ENCODE peak calls at places on chromosomes 7 and 10, in eight cellular contexts. N, I, V, A, R, J, T and B are unnamed samples. For H3K9me3, the result is how much of the 10 kb centered on the place peaks cover.

GRCh38 chr10:130772056-130772455 is 539.5 kb downstream of the TCERG1L start:
- DNase-seq in N (peak), I (no peak), V (no peak), A (no peak), R (no peak), J (no peak), T (peak), B (no peak)

GRCh38 chr10:35600193-35600592 is 4.9 kb upstream of the GJD4 start:
- DNase-seq in N (no peak), I (no peak), V (no peak), A (no peak), R (no peak), J (no peak), T (no peak), B (no peak)

GRCh38 chr7:155219947-155220769 is 77.5 kb upstream of the INSIG1 start:
- DNase-seq in N (no peak), I (no peak), V (no peak), A (no peak), R (peak), J (no peak), T (no peak), B (no peak)

GRCh38 chr10:13816195-13816926 is 229.6 kb downstream of the PRPF18 start:
- DNase-seq in N (peak), I (no peak), V (no peak), A (peak), R (no peak), J (peak), T (peak), B (peak)

GRCh38 chr7:2761801-2762497 is 73.9 kb downstream of the AMZ1 start:
- DNase-seq in N (no peak), I (no peak), V (no peak), A (no peak), R (no peak), J (no peak), T (no peak), B (no peak)

GRCh38 chr7:143811-144453 is 48.4 kb upstream of the FAM20C start:
- DNase-seq in N (peak), I (no peak), V (no peak), A (no peak), R (no peak), J (no peak), T (peak), B (no peak)

GRCh38 chr7:47724335-47724982 is 142.5 kb upstream of the TNS3 start:
- DNase-seq in N (no peak), I (no peak), V (no peak), A (no peak), R (peak), J (peak), T (no peak), B (peak)

GRCh38 chr7:92781117-92781720 is 55.2 kb downstream of the CDK6 start:
- DNase-seq in N (no peak), I (peak), V (no peak), A (no peak), R (peak), J (no peak), T (no peak), B (no peak)

GRCh38 chr7:42686594-42687156 is 225.2 kb downstream of the C7orf25 start:
- DNase-seq in N (no peak), I (no peak), V (no peak), A (no peak), R (peak), J (no peak), T (no peak), B (no peak)

GRCh38 chr7:96996111-96996936 is 9.0 kb upstream of the DLX6 start:
- DNase-seq in N (no peak), I (no peak), V (peak), A (no peak), R (peak), J (no peak), T (no peak), B (no peak)

GRCh38 chr10:93152136-93152535 is 78.4 kb downstream of the CYP26A1 start:
- DNase-seq in N (no peak), I (no peak), V (no peak), A (no peak), R (no peak), J (peak), T (no peak), B (peak)

GRCh38 chr7:92633211-92633906 is 43.2 kb upstream of the FAM133B start:
- DNase-seq in N (no peak), I (peak), V (no peak), A (peak), R (no peak), J (peak), T (no peak), B (peak)

GRCh38 chr7:3537210-3537875 is 236.3 kb downstream of the SDK1 start:
- DNase-seq in N (no peak), I (no peak), V (peak), A (no peak), R (no peak), J (peak), T (no peak), B (peak)

GRCh38 chr7:92698237-92698841 is 108.1 kb upstream of the FAM133B start:
- DNase-seq in N (no peak), I (peak), V (no peak), A (no peak), R (peak), J (peak), T (no peak), B (peak)

GRCh38 chr10:129517680-129518057 is 50.6 kb downstream of the MGMT start:
- DNase-seq in N (no peak), I (no peak), V (no peak), A (no peak), R (no peak), J (no peak), T (no peak), B (no peak)

GRCh38 chr7:28986028-28986427 is 27.9 kb upstream of the TRIL start:
- DNase-seq in N (no peak), I (no peak), V (no peak), A (no peak), R (no peak), J (no peak), T (peak), B (no peak)

GRCh38 chr7:36032362-36032818 is 120.7 kb upstream of the EEPD1 start:
- DNase-seq in N (no peak), I (no peak), V (no peak), A (no peak), R (no peak), J (peak), T (no peak), B (no peak)

GRCh38 chr10:52682766-52683165 is 89.8 kb downstream of the MBL2 start:
- DNase-seq in N (no peak), I (peak), V (no peak), A (no peak), R (no peak), J (no peak), T (no peak), B (no peak)

GRCh38 chr7:125098377-125098970 is 168.8 kb upstream of the POT1 start:
- DNase-seq in N (no peak), I (no peak), V (no peak), A (no peak), R (no peak), J (no peak), T (no peak), B (no peak)

GRCh38 chr7:32048970-32049369 is 21.2 kb downstream of the PDE1C start:
- DNase-seq in N (no peak), I (no peak), V (no peak), A (no peak), R (no peak), J (no peak), T (no peak), B (no peak)

GRCh38 chr7:6623589-6624245 is 8.3 kb downstream of the ZNF853 start:
- DNase-seq in N (no peak), I (no peak), V (no peak), A (no peak), R (no peak), J (no peak), T (no peak), B (no peak)

GRCh38 chr10:44253769-44254462 is 131.0 kb downstream of the CXCL12 start:
- DNase-seq in N (peak), I (peak), V (no peak), A (peak), R (no peak), J (peak), T (peak), B (no peak)

GRCh38 chr10:113029055-113029440 is 79.0 kb downstream of the TCF7L2 start:
- DNase-seq in N (no peak), I (no peak), V (no peak), A (no peak), R (no peak), J (no peak), T (no peak), B (no peak)

GRCh38 chr10:113027230-113027573 is 77.2 kb downstream of the TCF7L2 start:
- DNase-seq in N (no peak), I (no peak), V (no peak), A (no peak), R (no peak), J (no peak), T (no peak), B (peak)

GRCh38 chr10:113026679-113027078 is 76.6 kb downstream of the TCF7L2 start:
- DNase-seq in N (no peak), I (no peak), V (no peak), A (no peak), R (no peak), J (peak), T (no peak), B (no peak)

GRCh38 chr10:113028393-113029054 is 78.5 kb downstream of the TCF7L2 start:
- DNase-seq in N (no peak), I (no peak), V (no peak), A (no peak), R (no peak), J (no peak), T (no peak), B (no peak)

GRCh38 chr10:113027574-113028392 is 77.7 kb downstream of the TCF7L2 start:
- DNase-seq in N (no peak), I (peak), V (peak), A (no peak), R (peak), J (no peak), T (no peak), B (peak)
- H3K4me3 ChIP-seq in N (peak), I (no peak), V (peak), A (peak), R (peak), J (no peak), T (no peak), B (peak)

GRCh38 chr10:1019362-1019761 is 6.3 kb downstream of the IDI2 start:
- DNase-seq in N (no peak), I (no peak), V (no peak), A (no peak), R (no peak), J (no peak), T (no peak), B (no peak)

GRCh38 chr10:1020966-1021365 is 4.7 kb downstream of the IDI2 start:
- DNase-seq in N (no peak), I (no peak), V (no peak), A (no peak), R (no peak), J (no peak), T (no peak), B (no peak)

GRCh38 chr10:1020460-1020859 is 5.2 kb downstream of the IDI2 start:
- DNase-seq in N (no peak), I (no peak), V (no peak), A (no peak), R (no peak), J (no peak), T (no peak), B (no peak)

GRCh38 chr10:1024103-1024502 is 1.6 kb downstream of the IDI2 start:
- DNase-seq in N (no peak), I (no peak), V (no peak), A (no peak), R (no peak), J (no peak), T (no peak), B (no peak)

GRCh38 chr10:1022413-1022812 is 3.2 kb downstream of the IDI2 start:
- DNase-seq in N (peak), I (no peak), V (peak), A (no peak), R (no peak), J (no peak), T (no peak), B (no peak)
- H3K27ac ChIP-seq in N (peak), I (no peak), V (no peak), A (no peak), R (no peak), J (no peak), T (no peak), B (no peak)

DNA sequence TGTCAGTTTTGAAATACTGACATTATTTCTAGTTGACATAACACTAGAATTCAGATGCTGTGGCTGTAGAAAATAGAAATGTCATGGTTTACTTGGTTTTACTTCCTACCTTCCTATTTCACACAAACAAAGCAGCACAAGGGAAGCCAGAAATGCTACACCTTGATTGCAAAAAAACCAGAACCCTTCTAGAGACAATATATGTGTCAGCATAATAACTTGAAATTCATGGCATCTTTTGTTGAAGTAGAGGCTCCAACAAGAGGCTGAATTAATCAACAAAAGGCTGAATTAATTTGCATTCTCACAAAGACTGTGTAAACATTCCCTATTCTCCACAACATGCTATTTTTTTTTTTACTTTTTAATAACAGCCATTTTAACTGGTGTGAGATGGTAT is 25.2 kb downstream of the ZNF117 start:
- DNase-seq in N (no peak), I (no peak), V (no peak), A (no peak), R (no peak), J (no peak), T (no peak), B (no peak)
- H3K9me3 ChIP-seq in N (under half), I (under half), V (under half), A (under half), R (under half), J (under half), T (under half), B (under half)

DNA sequence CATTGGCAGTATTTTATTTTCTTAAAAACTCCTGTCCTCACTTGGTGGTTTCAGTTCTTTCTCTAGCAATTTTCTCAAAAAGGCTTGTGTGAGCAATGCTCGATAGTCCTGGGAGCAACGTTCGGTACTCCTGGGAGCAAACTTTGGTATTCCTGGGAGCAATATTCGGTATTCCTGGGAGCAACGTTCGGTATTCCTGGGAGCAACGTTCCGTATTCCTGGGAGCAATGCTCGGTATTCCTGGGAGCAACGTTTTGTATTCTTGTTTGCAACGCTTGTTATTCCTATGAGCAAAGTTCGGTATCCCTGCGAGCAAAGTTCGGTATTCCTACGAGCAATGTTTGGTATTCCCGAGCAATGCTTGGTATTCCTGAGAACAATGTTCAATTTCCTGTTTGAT is 362.0 kb upstream of the ADARB2 start:
- DNase-seq in N (no peak), I (no peak), V (no peak), A (no peak), R (no peak), J (no peak), T (no peak), B (no peak)
- H3K4me3 ChIP-seq in N (no peak), I (no peak), V (no peak), A (no peak), R (no peak), J (no peak), T (no peak), B (no peak)

GRCh38 chr7:117164578-117164977 is 158.3 kb downstream of the WNT2 start:
- DNase-seq in N (no peak), I (no peak), V (no peak), A (no peak), R (no peak), J (peak), T (no peak), B (no peak)
- H3K27ac ChIP-seq in N (no peak), I (no peak), V (no peak), A (peak), R (no peak), J (no peak), T (no peak), B (no peak)

GRCh38 chr7:153388611-153389010 is 629.1 kb downstream of the ACTR3B start:
- DNase-seq in N (no peak), I (no peak), V (no peak), A (no peak), R (no peak), J (no peak), T (no peak), B (no peak)
- H3K9me3 ChIP-seq in N (under half), I (under half), V (under half), A (under half), R (under half), J (under half), T (under half), B (under half)

GRCh38 chr10:70561051-70561450 is 41.5 kb downstream of the PRF1 start:
- DNase-seq in N (peak), I (no peak), V (no peak), A (no peak), R (no peak), J (no peak), T (no peak), B (no peak)

GRCh38 chr10:70563230-70563629 is 39.3 kb downstream of the PRF1 start:
- DNase-seq in N (peak), I (no peak), V (peak), A (no peak), R (no peak), J (no peak), T (no peak), B (no peak)

GRCh38 chr10:70560511-70560931 is 42.0 kb downstream of the PRF1 start:
- DNase-seq in N (peak), I (no peak), V (no peak), A (no peak), R (no peak), J (no peak), T (peak), B (no peak)

GRCh38 chr10:70562036-70562710 is 40.4 kb downstream of the PRF1 start:
- DNase-seq in N (peak), I (no peak), V (no peak), A (no peak), R (no peak), J (no peak), T (no peak), B (no peak)

GRCh38 chr10:70561558-70561957 is 41.0 kb downstream of the PRF1 start:
- DNase-seq in N (no peak), I (no peak), V (no peak), A (no peak), R (no peak), J (no peak), T (no peak), B (no peak)
- H3K4me3 ChIP-seq in N (no peak), I (no peak), V (no peak), A (no peak), R (no peak), J (no peak), T (no peak), B (no peak)

DNA sequence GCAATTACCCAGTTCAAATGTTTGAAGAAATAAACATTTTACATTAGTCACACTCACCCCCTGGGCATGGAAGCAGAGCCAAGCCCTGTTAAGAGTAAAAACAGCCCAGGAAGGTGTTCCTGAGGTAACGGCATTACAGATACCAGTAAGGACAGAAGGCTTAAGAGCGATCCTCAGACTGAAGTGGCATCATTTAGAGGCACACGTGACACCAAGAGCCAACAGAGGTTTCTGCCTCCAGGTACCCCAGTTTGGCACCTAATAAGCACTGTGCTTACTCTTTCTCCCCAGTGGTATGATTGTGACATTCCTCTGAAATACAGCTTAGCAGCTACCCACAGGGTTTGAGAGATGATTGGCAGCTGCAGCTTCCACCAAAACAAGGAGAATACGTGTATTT is 17.2 kb downstream of the MMS19 start:
- DNase-seq in N (no peak), I (no peak), V (no peak), A (no peak), R (no peak), J (peak), T (no peak), B (no peak)
- H3K27ac ChIP-seq in N (no peak), I (no peak), V (no peak), A (no peak), R (no peak), J (no peak), T (peak), B (no peak)

GRCh38 chr7:56479748-56480147 is 363.5 kb upstream of the NUPR2 start:
- DNase-seq in N (no peak), I (no peak), V (no peak), A (no peak), R (no peak), J (no peak), T (no peak), B (no peak)

GRCh38 chr7:56483861-56484550 is 367.8 kb upstream of the NUPR2 start:
- DNase-seq in N (no peak), I (no peak), V (no peak), A (no peak), R (no peak), J (no peak), T (no peak), B (no peak)

GRCh38 chr7:56483153-56483552 is 366.9 kb upstream of the NUPR2 start:
- DNase-seq in N (no peak), I (no peak), V (no peak), A (no peak), R (no peak), J (no peak), T (no peak), B (no peak)

GRCh38 chr7:56474271-56474670 is 358.1 kb upstream of the NUPR2 start:
- DNase-seq in N (no peak), I (no peak), V (no peak), A (no peak), R (no peak), J (no peak), T (no peak), B (no peak)

GRCh38 chr7:56479136-56479535 is 362.9 kb upstream of the NUPR2 start:
- DNase-seq in N (no peak), I (no peak), V (no peak), A (no peak), R (no peak), J (no peak), T (no peak), B (no peak)
- H3K9me3 ChIP-seq in N (under half), I (under half), V (under half), A (under half), R (under half), J (half or more), T (half or more), B (under half)

GRCh38 chr7:150735596-150736358 is 1.4 kb upstream of the GIMAP5 start:
- DNase-seq in N (no peak), I (no peak), V (no peak), A (no peak), R (peak), J (no peak), T (no peak), B (no peak)

GRCh38 chr7:150737265-150738055 is at the start of gene GIMAP5:
- DNase-seq in N (peak), I (no peak), V (no peak), A (peak), R (no peak), J (no peak), T (no peak), B (no peak)

GRCh38 chr7:150738092-150739044 is 1.1 kb downstream of the GIMAP5 start:
- DNase-seq in N (no peak), I (no peak), V (no peak), A (no peak), R (no peak), J (no peak), T (no peak), B (no peak)

GRCh38 chr7:150739045-150739432 is 1.8 kb downstream of the GIMAP5 start:
- DNase-seq in N (no peak), I (no peak), V (no peak), A (no peak), R (no peak), J (no peak), T (no peak), B (no peak)

GRCh38 chr7:150736864-150737263 is 354 bp upstream of the GIMAP5 start:
- DNase-seq in N (no peak), I (no peak), V (no peak), A (no peak), R (no peak), J (no peak), T (no peak), B (no peak)
- H3K4me3 ChIP-seq in N (peak), I (peak), V (no peak), A (peak), R (no peak), J (no peak), T (peak), B (no peak)